ENCODE peak calls at places on chromosomes 6 and 20, in ten cellular contexts. J is A549, X is IMR-90, K is HCT116, B is uterus, P is sigmoid colon, W is Peyer's patch, L is stomach, R is gastrocnemius medialis, F is right lobe of liver. E is an unnamed sample.

GRCh38 chr6:35583893-35584688 is 71.4 kb upstream of the TULP1 start:
- DNase-seq in K (peak; percentile 68), P (peak; percentile 89), W (peak; percentile 73), B (peak; percentile 68), F (no peak), J (no peak), L (peak; percentile 73), R (no peak), X (peak; percentile 77), E (peak; percentile 74)

GRCh38 chr6:138844203-138844602 is 48.3 kb downstream of the ECT2L start:
- DNase-seq in L (no peak), R (peak; percentile 4), J (no peak), B (peak; percentile 62), K (no peak), P (no peak), F (no peak), W (no peak), X (peak; percentile 16), E (no peak)

GRCh38 chr6:131519670-131520436 is 53.2 kb upstream of the ARG1 start:
- DNase-seq in L (no peak), B (no peak), P (no peak), R (no peak), W (no peak), F (no peak), K (peak; percentile 40), J (peak; percentile 7), X (peak; percentile 45), E (no peak)

GRCh38 chr6:167441653-167442644 is 117.1 kb downstream of the TTLL2 start:
- DNase-seq in R (no peak), K (no peak), X (no peak), B (peak; percentile 28), L (no peak), P (no peak), W (no peak), F (no peak), J (no peak), E (no peak)

GRCh38 chr20:52060794-52061714 is 130.5 kb downstream of the ZFP64 start:
- DNase-seq in B (no peak), P (no peak), K (peak; percentile 12), J (peak; percentile 20), W (no peak), L (no peak), F (no peak), R (no peak), X (no peak), E (no peak)

GRCh38 chr6:97053643-97054411 is 129.3 kb downstream of the KLHL32 start:
- DNase-seq in J (no peak), X (peak; percentile 34), R (no peak), L (no peak), B (no peak), K (peak; percentile 21), P (no peak), F (no peak), W (no peak), E (no peak)

GRCh38 chr20:51639206-51639832 is 96.8 kb upstream of the NFATC2 start:
- DNase-seq in P (peak; percentile 79), X (peak; percentile 70), R (peak; percentile 7), J (peak; percentile 74), B (peak; percentile 71), W (peak; percentile 75), K (peak; percentile 52), F (peak; percentile 61), L (peak; percentile 70), E (peak; percentile 52)

GRCh38 chr6:144062757-144063156 is 32.6 kb downstream of the SF3B5 start:
- DNase-seq in X (no peak), F (no peak), W (no peak), P (no peak), B (no peak), R (no peak), J (no peak), L (no peak), K (no peak), E (no peak)

GRCh38 chr20:37531856-37532255 is 4.2 kb upstream of the BLCAP start:
- DNase-seq in F (no peak), B (no peak), K (no peak), L (no peak), R (no peak), W (no peak), P (no peak), X (no peak), J (no peak), E (no peak)

GRCh38 chr6:2103644-2104523 is 141.5 kb downstream of the GMDS start:
- DNase-seq in X (peak; percentile 69), L (no peak), F (peak; percentile 61), B (no peak), P (no peak), K (peak; percentile 19), W (no peak), R (no peak), J (peak; percentile 33), E (no peak)

GRCh38 chr20:37529968-37530600 is 2.4 kb upstream of the BLCAP start:
- DNase-seq in B (no peak), W (no peak), F (no peak), X (no peak), L (no peak), K (no peak), J (no peak), R (no peak), P (no peak), E (no peak)

GRCh38 chr6:27726620-27727023 is 185.6 kb downstream of the OR2B2 start:
- DNase-seq in P (no peak), J (peak; percentile 49), L (no peak), B (no peak), W (no peak), X (peak; percentile 0), R (no peak), F (no peak), K (peak; percentile 44), E (no peak)

GRCh38 chr20:25247100-25247665 is 702 bp upstream of the PYGB start:
- DNase-seq in F (peak; percentile 79), X (peak; percentile 60), L (peak; percentile 68), W (peak; percentile 35), R (peak; percentile 44), P (peak; percentile 83), B (peak; percentile 55), K (peak; percentile 37), J (peak; percentile 87), E (peak; percentile 87)

GRCh38 chr6:130872250-130873095 is 45.3 kb downstream of the SMLR1 start:
- DNase-seq in K (peak; percentile 27), L (peak; percentile 73), R (no peak), J (peak; percentile 11), F (peak; percentile 73), W (peak; percentile 67), P (peak; percentile 80), X (peak; percentile 44), B (peak; percentile 67), E (peak; percentile 75)

GRCh38 chr6:30356519-30356918 is 11.6 kb downstream of the RPP21 start:
- DNase-seq in L (no peak), R (no peak), W (no peak), F (no peak), B (no peak), P (no peak), K (no peak), J (no peak), X (no peak), E (no peak)

GRCh38 chr20:35173576-35174192 is 1.8 kb downstream of the PROCR start:
- DNase-seq in K (no peak), W (no peak), J (no peak), B (peak; percentile 51), X (no peak), R (no peak), P (no peak), L (no peak), F (no peak), E (no peak)

GRCh38 chr20:35171753-35172433 is at the start of gene PROCR:
- DNase-seq in P (peak; percentile 95), L (peak; percentile 72), W (peak; percentile 55), R (peak; percentile 67), B (peak; percentile 91), K (peak; percentile 92), X (peak; percentile 90), F (peak; percentile 75), J (peak; percentile 94), E (peak; percentile 90)

GRCh38 chr20:35172434-35172806 is 548 bp downstream of the PROCR start:
- DNase-seq in F (no peak), B (no peak), W (no peak), L (no peak), X (no peak), J (no peak), P (no peak), K (no peak), R (no peak), E (no peak)

GRCh38 chr20:35176132-35176531 is 4.3 kb downstream of the PROCR start:
- DNase-seq in L (no peak), B (no peak), K (no peak), X (no peak), F (no peak), W (no peak), P (no peak), R (no peak), J (no peak), E (no peak)

GRCh38 chr20:35174458-35175216 is 2.8 kb downstream of the PROCR start:
- DNase-seq in K (no peak), B (no peak), L (peak; percentile 64), F (peak; percentile 91), X (no peak), R (no peak), P (no peak), J (no peak), W (no peak), E (no peak)
- TF ChIP-seq POLR2A in K (no peak), B (no peak), L (no peak), F (peak; percentile 89), X (no peak), R (no peak), P (no peak), J (no peak), W (peak; percentile 32), E (no peak)

DNA sequence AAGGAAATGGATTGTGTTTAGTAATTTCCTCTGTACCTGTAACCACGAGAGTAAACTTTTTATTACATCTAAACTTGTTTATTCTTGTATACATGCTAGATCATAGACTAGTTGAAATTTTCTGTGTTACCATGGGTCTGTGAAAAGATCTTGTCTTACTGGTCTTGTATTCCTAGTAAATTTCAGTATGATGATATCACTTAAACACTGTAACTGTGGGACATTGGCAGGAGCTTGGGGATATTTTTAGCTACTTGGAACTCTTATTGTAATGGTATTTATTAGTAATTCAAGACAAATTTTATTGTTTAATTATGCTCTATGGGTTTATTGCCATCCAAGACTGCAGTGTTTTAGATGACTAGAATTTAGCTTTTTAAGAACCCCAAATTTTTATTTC is 25.9 kb upstream of the TULP4 start:
- DNase-seq in K (no peak), X (peak; percentile 87), R (no peak), P (no peak), F (no peak), B (no peak), W (no peak), J (no peak), L (no peak), E (no peak)
- H3K27ac ChIP-seq in K (no peak overlapping the region), X (no peak overlapping the region), R (no peak overlapping the region), P (no peak overlapping the region), F (no peak overlapping the region), B (peak overlapping the region; percentile 57), W (no peak overlapping the region), J (no peak overlapping the region), L (no peak overlapping the region), E (peak overlapping the region; percentile 35)

GRCh38 chr6:155314092-155314772 is at the start of gene TFB1M:
- DNase-seq in W (peak; percentile 97), F (peak; percentile 99), P (peak; percentile 99), R (peak; percentile 98), J (peak; percentile 62), L (peak; percentile 99), B (peak; percentile 99), X (peak; percentile 98), K (peak; percentile 98), E (peak; percentile 98)
- TF ChIP-seq POLR2A in W (peak; percentile 80), F (peak; percentile 91), P (peak; percentile 73), R (peak; percentile 94), J (peak; percentile 77), L (no peak), B (peak; percentile 81), X (peak; percentile 83), K (no peak), E (peak; percentile 90)

GRCh38 chr20:56629464-56630085 is 469 bp downstream of the TFAP2C start:
- DNase-seq in W (no peak), P (no peak), R (no peak), X (no peak), L (no peak), K (no peak), B (no peak), J (peak; percentile 36), F (no peak), E (no peak)
- H3K27ac ChIP-seq in W (no peak overlapping the region), P (peak overlapping the region; percentile 83), R (no peak overlapping the region), X (no peak overlapping the region), L (no peak overlapping the region), K (peak overlapping the region; percentile 65), B (no peak overlapping the region), J (peak overlapping the region; percentile 90), F (no peak overlapping the region), E (no peak overlapping the region)

E was measured in heart left ventricle.